ENCODE peak calls at places on chromosome 18, in eight cellular contexts. W is Peyer's patch; Q is CD4-positive, alpha-beta T cell; N is psoas muscle; O is heart right ventricle; X is PC-9; M is RWPE2; D is lung. K is an unnamed sample.

GRCh38 chr18:60019463-60019840 is 119.7 kb downstream of the PMAIP1 start:
- DNase-seq in N (no peak), X (peak; percentile 54), W (no peak), M (no peak), D (no peak), O (no peak), Q (no peak), K (no peak)

GRCh38 chr18:72468011-72468710 is 76.0 kb downstream of the CBLN2 start:
- DNase-seq in O (no peak), W (no peak), N (no peak), M (no peak), Q (no peak), D (no peak), X (no peak), K (no peak)

GRCh38 chr18:32422978-32423740 is 47.5 kb downstream of the GAREM1 start:
- DNase-seq in N (no peak), D (no peak), Q (no peak), O (no peak), W (no peak), X (no peak), M (no peak), K (no peak)

GRCh38 chr18:12307251-12307736 is 747 bp upstream of the TUBB6 start:
- DNase-seq in Q (no peak), O (peak; percentile 66), M (no peak), X (no peak), N (peak; percentile 56), W (no peak), D (no peak), K (peak; percentile 84)

GRCh38 chr18:2351126-2351850 is 220.0 kb downstream of the METTL4 start:
- DNase-seq in O (no peak), W (no peak), M (no peak), X (no peak), Q (no peak), D (no peak), N (no peak), K (no peak)

GRCh38 chr18:3199942-3200645 is 19.7 kb downstream of the MYOM1 start:
- DNase-seq in O (no peak), N (no peak), X (no peak), M (no peak), D (no peak), Q (no peak), W (no peak), K (no peak)

GRCh38 chr18:68017385-68017784 is 500.9 kb upstream of the DSEL start:
- DNase-seq in M (no peak), Q (no peak), W (no peak), O (no peak), D (no peak), N (no peak), X (no peak), K (no peak)

GRCh38 chr18:79548986-79549637 is 130.5 kb upstream of the CTDP1 start:
- DNase-seq in X (no peak), O (no peak), W (no peak), N (no peak), D (no peak), M (peak; percentile 61), Q (no peak), K (peak; percentile 56)

GRCh38 chr18:13564579-13564978 is 161.8 kb downstream of the FAM210A start:
- DNase-seq in D (no peak), W (no peak), N (no peak), Q (no peak), M (no peak), X (no peak), O (peak; percentile 71), K (peak; percentile 73)

GRCh38 chr18:25278415-25278814 is 73.6 kb downstream of the ZNF521 start:
- DNase-seq in N (no peak), W (no peak), O (no peak), Q (no peak), X (no peak), D (no peak), M (no peak), K (no peak)

GRCh38 chr18:74226666-74227065 is 65.1 kb downstream of the CYB5A start:
- DNase-seq in W (no peak), O (no peak), M (no peak), D (no peak), Q (no peak), N (no peak), X (no peak), K (no peak)

GRCh38 chr18:48481092-48481491 is 57.7 kb upstream of the CTIF start:
- DNase-seq in X (no peak), M (no peak), W (no peak), O (no peak), N (no peak), Q (no peak), D (no peak), K (no peak)

GRCh38 chr18:60113396-60113795 is 213.6 kb downstream of the PMAIP1 start:
- DNase-seq in M (no peak), Q (no peak), O (no peak), D (no peak), X (no peak), W (no peak), N (no peak), K (no peak)

GRCh38 chr18:27713037-27713726 is 463.7 kb downstream of the CDH2 start:
- DNase-seq in D (no peak), M (no peak), O (no peak), N (no peak), X (no peak), Q (no peak), W (no peak), K (no peak)

GRCh38 chr18:27712066-27712465 is 464.9 kb downstream of the CDH2 start:
- DNase-seq in M (no peak), X (no peak), Q (no peak), N (no peak), W (no peak), D (no peak), O (no peak), K (peak; percentile 26)

GRCh38 chr18:27717250-27717649 is 459.7 kb downstream of the CDH2 start:
- DNase-seq in W (no peak), Q (no peak), O (no peak), X (no peak), D (no peak), M (no peak), N (no peak), K (no peak)

GRCh38 chr18:27715751-27716150 is 461.2 kb downstream of the CDH2 start:
- DNase-seq in D (no peak), Q (no peak), N (no peak), O (no peak), W (no peak), M (no peak), X (no peak), K (no peak)

GRCh38 chr18:27713727-27714080 is 463.2 kb downstream of the CDH2 start:
- DNase-seq in Q (no peak), O (no peak), M (no peak), X (no peak), N (no peak), W (no peak), D (no peak), K (no peak)
- H3K27ac ChIP-seq in Q (no peak overlapping the region), O (no peak overlapping the region), M (no peak overlapping the region), X (no peak overlapping the region), N (no peak overlapping the region), W (no peak overlapping the region), D (no peak overlapping the region), K (no peak overlapping the region)

DNA sequence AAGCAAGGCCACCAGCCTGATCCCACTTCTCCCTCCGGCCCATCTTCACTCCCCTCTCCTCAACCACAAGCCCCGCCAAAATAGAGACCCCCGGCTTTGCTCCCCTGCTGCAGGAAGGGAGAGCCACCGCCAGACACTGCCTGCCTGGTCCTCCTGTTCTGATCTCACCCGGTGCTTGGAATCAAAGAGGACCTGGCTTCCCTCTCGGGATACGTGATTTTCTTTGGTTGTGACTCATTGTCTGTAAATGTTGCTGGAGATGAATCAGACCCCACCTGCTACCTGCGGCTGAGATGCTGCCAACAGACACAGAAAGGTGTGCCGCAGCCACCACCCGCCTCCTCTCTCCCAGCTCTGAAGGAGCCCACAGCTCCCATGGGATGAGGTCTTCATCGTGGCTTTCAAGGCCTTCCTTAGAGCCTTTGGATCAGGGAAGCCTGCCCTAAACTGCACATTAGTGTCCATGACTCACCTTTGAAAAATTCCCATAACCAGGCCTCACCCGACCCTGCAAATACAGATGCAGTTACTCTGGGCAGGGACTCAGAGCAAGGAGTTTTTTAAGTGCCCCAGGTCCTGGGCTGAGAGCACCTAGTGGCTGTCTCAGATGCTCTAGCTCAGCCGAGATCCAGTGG is 79.4 kb upstream of the ZNF532 start:
- DNase-seq in W (no peak), X (peak; percentile 95), O (no peak), N (no peak), M (peak; percentile 94), Q (no peak), D (peak; percentile 32), K (no peak)
- H3K27ac ChIP-seq in W (no peak overlapping the region), X (peak overlapping the region; percentile 73), O (no peak overlapping the region), N (peak overlapping the region; percentile 42), M (peak overlapping the region; percentile 98), Q (no peak overlapping the region), D (no peak overlapping the region), K (peak overlapping the region; percentile 42)

GRCh38 chr18:23277399-23277798 is 142.1 kb downstream of the CABLES1 start:
- DNase-seq in X (no peak), M (no peak), D (no peak), W (no peak), N (no peak), Q (no peak), O (no peak), K (no peak)
- H3K27ac ChIP-seq in X (no peak overlapping the region), M (no peak overlapping the region), D (no peak overlapping the region), W (no peak overlapping the region), N (no peak overlapping the region), Q (no peak overlapping the region), O (no peak overlapping the region), K (no peak overlapping the region)

GRCh38 chr18:697771-698170 is 14.7 kb downstream of the ENOSF1 start:
- DNase-seq in N (no peak), D (peak; percentile 34), M (no peak), X (no peak), W (no peak), O (no peak), Q (no peak), K (no peak)

GRCh38 chr18:706438-706837 is 6.0 kb downstream of the ENOSF1 start:
- DNase-seq in N (no peak), W (no peak), O (no peak), Q (no peak), D (no peak), X (no peak), M (no peak), K (no peak)

GRCh38 chr18:708096-708495 is 4.3 kb downstream of the ENOSF1 start:
- DNase-seq in X (no peak), W (no peak), Q (no peak), N (no peak), O (no peak), M (no peak), D (no peak), K (no peak)

GRCh38 chr18:703660-704018 is 8.8 kb downstream of the ENOSF1 start:
- DNase-seq in W (no peak), M (no peak), N (no peak), O (no peak), D (no peak), Q (no peak), X (no peak), K (no peak)

GRCh38 chr18:702957-703659 is 9.3 kb downstream of the ENOSF1 start:
- DNase-seq in W (no peak), Q (no peak), X (peak; percentile 88), M (no peak), N (no peak), D (no peak), O (no peak), K (no peak)
- H3K27ac ChIP-seq in W (no peak overlapping the region), Q (no peak overlapping the region), X (peak overlapping the region; percentile 73), M (peak overlapping the region; percentile 92), N (no peak overlapping the region), D (no peak overlapping the region), O (no peak overlapping the region), K (no peak overlapping the region)

GRCh38 chr18:34510926-34511325 is 199.2 kb upstream of the DTNA start:
- DNase-seq in W (no peak), X (no peak), Q (no peak), N (no peak), O (no peak), D (no peak), M (no peak), K (no peak)
- H3K27ac ChIP-seq in W (no peak overlapping the region), X (no peak overlapping the region), Q (no peak overlapping the region), N (no peak overlapping the region), O (no peak overlapping the region), D (no peak overlapping the region), M (no peak overlapping the region), K (no peak overlapping the region)